ENCODE peak calls at places on chromosome 9, in six cellular contexts. J is AG04450, I is left lung, F is dorsolateral prefrontal cortex, O is retinal pigment epithelial cell, A is psoas muscle. D is an unnamed sample.

GRCh38 chr9:131473891-131474290 is 28.8 kb upstream of the POMT1 start:
- DNase-seq in J (no peak), I (peak; percentile 46), F (no peak), O (no peak), A (no peak), D (no peak)

GRCh38 chr9:96875460-96876142 is 21.3 kb upstream of the ZNF782 start:
- DNase-seq in J (peak; percentile 43), I (peak; percentile 81), F (peak; percentile 63), O (peak; percentile 67), A (peak; percentile 32), D (no peak)

GRCh38 chr9:4026925-4027324 is 272.9 kb downstream of the GLIS3 start:
- DNase-seq in J (no peak), I (no peak), F (no peak), O (no peak), A (no peak), D (no peak)

GRCh38 chr9:22469928-22470544 is 23.4 kb downstream of the DMRTA1 start:
- DNase-seq in J (no peak), I (no peak), F (no peak), O (no peak), A (no peak), D (no peak)

GRCh38 chr9:125233678-125234077 is 7.5 kb downstream of the HSPA5 start:
- DNase-seq in J (peak; percentile 96), I (no peak), F (no peak), O (peak; percentile 72), A (no peak), D (peak; percentile 95)

GRCh38 chr9:87069690-87070089 is 122.4 kb upstream of the GAS1 start:
- DNase-seq in J (no peak), I (no peak), F (no peak), O (no peak), A (no peak), D (no peak)

GRCh38 chr9:115333671-115334070 is 215.7 kb upstream of the TNC start:
- DNase-seq in J (no peak), I (no peak), F (no peak), O (no peak), A (no peak), D (no peak)

GRCh38 chr9:2043243-2043642 is 28.1 kb downstream of the SMARCA2 start:
- DNase-seq in J (no peak), I (no peak), F (no peak), O (no peak), A (no peak), D (no peak)

GRCh38 chr9:115900698-115901097 is 252.9 kb upstream of the PAPPA start:
- DNase-seq in J (no peak), I (no peak), F (no peak), O (no peak), A (no peak), D (no peak)

GRCh38 chr9:98256632-98257218 is 1.3 kb upstream of the TBC1D2 start:
- DNase-seq in J (no peak), I (no peak), F (no peak), O (no peak), A (no peak), D (no peak)

GRCh38 chr9:24602687-24603352 is 57.1 kb upstream of the IZUMO3 start:
- DNase-seq in J (no peak), I (no peak), F (no peak), O (no peak), A (no peak), D (no peak)

GRCh38 chr9:109590945-109591344 is 92.8 kb upstream of the PTPN3 start:
- DNase-seq in J (no peak), I (no peak), F (no peak), O (no peak), A (no peak), D (no peak)

GRCh38 chr9:15423328-15423985 is 781 bp downstream of the SNAPC3 start:
- DNase-seq in J (no peak), I (no peak), F (no peak), O (no peak), A (no peak), D (no peak)

GRCh38 chr9:127754099-127754760 is 19.1 kb upstream of the TOR2A start:
- DNase-seq in J (no peak), I (no peak), F (peak; percentile 38), O (no peak), A (no peak), D (no peak)

GRCh38 chr9:4640027-4640426 is 22.1 kb upstream of the PLPP6 start:
- DNase-seq in J (no peak), I (no peak), F (peak; percentile 37), O (no peak), A (no peak), D (no peak)

GRCh38 chr9:16337322-16338029 is 533.0 kb downstream of the BNC2 start:
- DNase-seq in J (peak; percentile 65), I (no peak), F (no peak), O (peak; percentile 95), A (no peak), D (peak; percentile 80)

GRCh38 chr9:88300556-88300955 is 87.7 kb upstream of the SPIN1 start:
- DNase-seq in J (no peak), I (no peak), F (no peak), O (no peak), A (no peak), D (no peak)

GRCh38 chr9:3760031-3760430 is 234.2 kb upstream of the RFX3 start:
- DNase-seq in J (no peak), I (no peak), F (no peak), O (no peak), A (no peak), D (no peak)

GRCh38 chr9:92298036-92298435 is 4.5 kb upstream of the IARS1 start:
- DNase-seq in J (no peak), I (no peak), F (no peak), O (no peak), A (no peak), D (no peak)

GRCh38 chr9:87597710-87598200 is 100.1 kb downstream of the DAPK1 start:
- DNase-seq in J (no peak), I (no peak), F (no peak), O (no peak), A (no peak), D (no peak)

GRCh38 chr9:109166771-109167601 is at the start of gene FRRS1L:
- DNase-seq in J (no peak), I (no peak), F (peak; percentile 53), O (no peak), A (no peak), D (no peak)

GRCh38 chr9:126114409-126114760 is 212.2 kb upstream of the MVB12B start:
- DNase-seq in J (no peak), I (peak; percentile 64), F (no peak), O (no peak), A (no peak), D (no peak)

GRCh38 chr9:108787664-108788048 is 68.1 kb downstream of the ACTL7B start:
- DNase-seq in J (no peak), I (no peak), F (no peak), O (no peak), A (no peak), D (no peak)

GRCh38 chr9:121837113-121838010 is 185.9 kb downstream of the DAB2IP start:
- DNase-seq in J (peak; percentile 32), I (no peak), F (peak; percentile 36), O (no peak), A (no peak), D (no peak)

GRCh38 chr9:7407246-7407645 is 392.3 kb downstream of the DMAC1 start:
- DNase-seq in J (no peak), I (no peak), F (no peak), O (no peak), A (no peak), D (no peak)
- H3K4me3 ChIP-seq in J (no peak overlapping the region), I (no peak overlapping the region), F (no peak overlapping the region), O (no peak overlapping the region), A (no peak overlapping the region), D (no peak overlapping the region)

DNA sequence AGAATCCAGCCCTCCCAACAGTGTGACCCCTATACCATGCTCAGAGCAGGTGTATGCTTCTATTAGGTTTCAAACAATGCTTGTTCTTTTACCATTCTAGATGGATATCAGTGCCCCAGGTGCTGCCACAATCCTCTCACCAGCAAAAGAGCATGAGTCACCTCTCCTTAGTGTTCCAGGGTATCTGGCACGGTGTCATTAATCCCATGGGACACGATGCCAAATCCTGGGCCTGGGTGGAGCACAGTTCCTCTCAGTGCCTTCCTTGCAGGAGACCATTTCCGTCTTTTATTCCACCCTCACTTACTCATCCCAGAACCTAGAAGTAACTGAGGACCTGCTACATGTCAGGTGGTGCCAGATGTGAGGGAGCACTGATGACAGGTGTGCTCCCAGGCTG is 1.3 kb upstream of the OR13J1 start:
- DNase-seq in J (no peak), I (no peak), F (no peak), O (peak; percentile 31), A (no peak), D (no peak)
- TF ChIP-seq CTCF in J (no peak), I (no peak), F (no peak), O (no peak), A (no peak), D (no peak)

GRCh38 chr9:137494550-137495351 is 35.6 kb upstream of the NSMF start:
- DNase-seq in J (no peak), I (peak; percentile 80), F (no peak), O (no peak), A (no peak), D (no peak)
- H3K4me3 ChIP-seq in J (no peak overlapping the region), I (no peak overlapping the region), F (no peak overlapping the region), O (no peak overlapping the region), A (no peak overlapping the region), D (no peak overlapping the region)

GRCh38 chr9:134811079-134811672 is 69.4 kb upstream of the FCN2 start:
- DNase-seq in J (no peak), I (no peak), F (no peak), O (no peak), A (no peak), D (no peak)

GRCh38 chr9:134814598-134815215 is 65.9 kb upstream of the FCN2 start:
- DNase-seq in J (no peak), I (no peak), F (no peak), O (no peak), A (no peak), D (no peak)

GRCh38 chr9:134809296-134809695 is 71.3 kb upstream of the FCN2 start:
- DNase-seq in J (no peak), I (no peak), F (no peak), O (no peak), A (peak; percentile 34), D (no peak)

GRCh38 chr9:134813841-134814240 is 66.8 kb upstream of the FCN2 start:
- DNase-seq in J (no peak), I (no peak), F (no peak), O (no peak), A (no peak), D (no peak)

DNA sequence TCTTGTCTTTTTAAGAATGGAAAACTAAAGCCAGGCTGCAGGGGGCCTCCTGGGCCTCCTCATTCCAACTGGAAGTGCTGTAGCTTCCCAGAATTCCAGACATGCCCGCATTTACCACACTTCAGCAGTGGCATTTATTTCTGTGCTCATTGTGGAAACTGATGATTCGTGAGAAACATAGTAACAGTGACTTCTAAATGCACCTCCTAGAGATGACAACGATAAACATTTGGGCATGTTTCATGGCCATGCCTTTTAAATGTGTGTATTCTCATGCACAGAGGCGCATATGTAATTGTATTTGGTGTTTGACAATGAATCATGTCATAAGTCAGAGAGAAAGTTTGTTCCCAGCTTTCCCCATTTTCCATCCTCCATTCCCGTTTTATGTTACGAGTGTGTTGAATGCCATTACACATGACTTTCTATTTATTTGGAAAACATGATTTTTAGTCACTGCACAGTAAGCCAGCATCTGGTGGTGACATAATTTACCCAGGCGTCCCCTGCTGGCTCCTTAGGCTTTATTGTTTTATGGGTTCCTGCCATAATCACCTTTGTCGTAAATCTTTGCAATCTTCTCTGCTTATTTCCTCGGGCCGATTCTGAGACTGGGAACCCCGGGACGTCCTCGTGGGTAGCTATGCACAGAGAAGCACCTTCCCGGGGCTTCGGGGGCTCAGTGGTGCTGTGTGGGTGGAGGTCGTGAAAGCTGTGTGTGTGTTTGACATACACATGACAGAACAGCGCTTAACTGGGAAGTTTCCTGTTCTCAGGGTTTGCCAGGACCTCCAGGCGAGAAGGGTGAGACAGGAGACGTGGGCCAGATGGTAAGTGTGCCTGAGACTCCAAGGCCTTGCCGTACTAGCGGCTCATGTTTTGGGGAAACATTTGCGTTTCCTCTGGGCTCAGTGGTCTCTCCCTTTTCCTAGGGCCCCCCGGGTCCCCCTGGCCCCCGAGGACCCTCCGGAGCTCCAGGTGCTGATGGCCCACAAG is 68.6 kb upstream of the FCN2 start:
- DNase-seq in J (peak; percentile 72), I (no peak), F (no peak), O (no peak), A (no peak), D (peak; percentile 94)
- TF ChIP-seq CTCF in J (peak; percentile 24), I (no peak), F (no peak), O (no peak), A (no peak), D (no peak)

D was measured in AG04449.